ENCODE peak calls at places on chromosomes 2 and 18, in ten cellular contexts. One of them, this sample, is unnamed.

GRCh38 chr2:43129676-43130547 is 96.5 kb downstream of the ZFP36L2 start:
- DNase-seq in GM23338: no peak
- DNase-seq in T follicular helper cell: no peak
- DNase-seq in foreskin fibroblast: no peak
- DNase-seq in NCI-H1436: no peak
- DNase-seq in brain microvascular endothelial cell: no peak
- DNase-seq in NCI-H1105 treated with DMSO at 0.1 percent for 48 hours: no peak
- DNase-seq in cardiac fibroblast: no peak
- DNase-seq in Daoy: no peak
- DNase-seq in 8988T: no peak
- DNase-seq in this sample: no peak

GRCh38 chr2:14601070-14601770 is 31.3 kb upstream of the LRATD1 start:
- DNase-seq in GM23338: no peak
- DNase-seq in T follicular helper cell: no peak
- DNase-seq in foreskin fibroblast: no peak
- DNase-seq in NCI-H1436: no peak
- DNase-seq in brain microvascular endothelial cell: no peak
- DNase-seq in NCI-H1105 treated with DMSO at 0.1 percent for 48 hours: no peak
- DNase-seq in cardiac fibroblast: no peak
- DNase-seq in Daoy: no peak
- DNase-seq in 8988T: no peak
- DNase-seq in this sample: no peak

GRCh38 chr2:233031556-233032500 is 644 bp upstream of the NEU2 start:
- DNase-seq in GM23338: peak
- DNase-seq in T follicular helper cell: no peak
- DNase-seq in foreskin fibroblast: no peak
- DNase-seq in NCI-H1436: no peak
- DNase-seq in brain microvascular endothelial cell: no peak
- DNase-seq in NCI-H1105 treated with DMSO at 0.1 percent for 48 hours: no peak
- DNase-seq in cardiac fibroblast: no peak
- DNase-seq in Daoy: no peak
- DNase-seq in 8988T: no peak
- DNase-seq in this sample: no peak

GRCh38 chr18:3485153-3486149 is 35.5 kb downstream of the TGIF1 start:
- DNase-seq in GM23338: no peak
- DNase-seq in T follicular helper cell: no peak
- DNase-seq in foreskin fibroblast: no peak
- DNase-seq in NCI-H1436: no peak
- DNase-seq in brain microvascular endothelial cell: no peak
- DNase-seq in NCI-H1105 treated with DMSO at 0.1 percent for 48 hours: no peak
- DNase-seq in cardiac fibroblast: no peak
- DNase-seq in Daoy: no peak
- DNase-seq in 8988T: no peak
- DNase-seq in this sample: no peak

GRCh38 chr2:84971799-84972790 is 1.1 kb downstream of the KCMF1 start:
- DNase-seq in GM23338: peak
- DNase-seq in T follicular helper cell: peak
- DNase-seq in foreskin fibroblast: peak
- DNase-seq in NCI-H1436: no peak
- DNase-seq in brain microvascular endothelial cell: no peak
- DNase-seq in NCI-H1105 treated with DMSO at 0.1 percent for 48 hours: peak
- DNase-seq in cardiac fibroblast: peak
- DNase-seq in Daoy: peak
- DNase-seq in 8988T: peak
- DNase-seq in this sample: peak

GRCh38 chr2:141534671-141535359 is 596.0 kb downstream of the LRP1B start:
- DNase-seq in GM23338: no peak
- DNase-seq in T follicular helper cell: no peak
- DNase-seq in foreskin fibroblast: peak
- DNase-seq in NCI-H1436: no peak
- DNase-seq in brain microvascular endothelial cell: no peak
- DNase-seq in NCI-H1105 treated with DMSO at 0.1 percent for 48 hours: no peak
- DNase-seq in cardiac fibroblast: no peak
- DNase-seq in Daoy: no peak
- DNase-seq in 8988T: no peak
- DNase-seq in this sample: no peak

GRCh38 chr2:7795358-7796199 is 878.4 kb downstream of the RNF144A start:
- DNase-seq in GM23338: no peak
- DNase-seq in T follicular helper cell: no peak
- DNase-seq in foreskin fibroblast: peak
- DNase-seq in NCI-H1436: peak
- DNase-seq in brain microvascular endothelial cell: no peak
- DNase-seq in NCI-H1105 treated with DMSO at 0.1 percent for 48 hours: peak
- DNase-seq in cardiac fibroblast: peak
- DNase-seq in Daoy: no peak
- DNase-seq in 8988T: no peak
- DNase-seq in this sample: peak

GRCh38 chr2:21083482-21083881 is 39.6 kb upstream of the APOB start:
- DNase-seq in GM23338: no peak
- DNase-seq in T follicular helper cell: no peak
- DNase-seq in foreskin fibroblast: no peak
- DNase-seq in NCI-H1436: no peak
- DNase-seq in brain microvascular endothelial cell: no peak
- DNase-seq in NCI-H1105 treated with DMSO at 0.1 percent for 48 hours: no peak
- DNase-seq in cardiac fibroblast: no peak
- DNase-seq in Daoy: no peak
- DNase-seq in 8988T: no peak
- DNase-seq in this sample: no peak

GRCh38 chr18:3384664-3385189 is 65.2 kb upstream of the TGIF1 start:
- DNase-seq in GM23338: no peak
- DNase-seq in T follicular helper cell: no peak
- DNase-seq in foreskin fibroblast: no peak
- DNase-seq in NCI-H1436: no peak
- DNase-seq in brain microvascular endothelial cell: no peak
- DNase-seq in NCI-H1105 treated with DMSO at 0.1 percent for 48 hours: no peak
- DNase-seq in cardiac fibroblast: no peak
- DNase-seq in Daoy: no peak
- DNase-seq in 8988T: no peak
- DNase-seq in this sample: no peak

GRCh38 chr2:10281891-10282290 is 20.8 kb upstream of the HPCAL1 start:
- DNase-seq in GM23338: no peak
- DNase-seq in T follicular helper cell: no peak
- DNase-seq in foreskin fibroblast: no peak
- DNase-seq in NCI-H1436: no peak
- DNase-seq in brain microvascular endothelial cell: no peak
- DNase-seq in NCI-H1105 treated with DMSO at 0.1 percent for 48 hours: no peak
- DNase-seq in cardiac fibroblast: no peak
- DNase-seq in Daoy: no peak
- DNase-seq in 8988T: no peak
- DNase-seq in this sample: no peak

GRCh38 chr2:142668420-142668819 is 209.0 kb upstream of the KYNU start:
- DNase-seq in GM23338: no peak
- DNase-seq in T follicular helper cell: no peak
- DNase-seq in foreskin fibroblast: no peak
- DNase-seq in NCI-H1436: no peak
- DNase-seq in brain microvascular endothelial cell: no peak
- DNase-seq in NCI-H1105 treated with DMSO at 0.1 percent for 48 hours: no peak
- DNase-seq in cardiac fibroblast: no peak
- DNase-seq in Daoy: no peak
- DNase-seq in 8988T: no peak
- DNase-seq in this sample: no peak

GRCh38 chr2:227406177-227407031 is 18.7 kb upstream of the SCYGR1 start:
- DNase-seq in GM23338: peak
- DNase-seq in T follicular helper cell: no peak
- DNase-seq in foreskin fibroblast: peak
- DNase-seq in NCI-H1436: peak
- DNase-seq in brain microvascular endothelial cell: peak
- DNase-seq in NCI-H1105 treated with DMSO at 0.1 percent for 48 hours: peak
- DNase-seq in cardiac fibroblast: peak
- DNase-seq in Daoy: peak
- DNase-seq in 8988T: peak
- DNase-seq in this sample: peak

This sample was measured in COR-L47.